ENCODE peak calls at places on chromosomes 2 and 18, in nine cellular contexts. One of them, this sample, is unnamed.

GRCh38 chr2:150234787-150235512 is 252.5 kb downstream of the RND3 start:
- DNase-seq in posterior cingulate gyrus: no peak
- DNase-seq in heart right ventricle: peak
- DNase-seq in NCI-H774: no peak
- DNase-seq in HuH-7.5: no peak
- DNase-seq in hepatic stellate cell: peak
- DNase-seq in MCF 10A: peak
- DNase-seq in fibroblast of the aortic adventitia: peak
- DNase-seq in left ventricle myocardium inferior: no peak
- DNase-seq in this sample: no peak

GRCh38 chr2:25453199-25453903 is 111.6 kb upstream of the DNMT3A start:
- DNase-seq in posterior cingulate gyrus: no peak
- DNase-seq in heart right ventricle: no peak
- DNase-seq in NCI-H774: no peak
- DNase-seq in HuH-7.5: no peak
- DNase-seq in hepatic stellate cell: no peak
- DNase-seq in MCF 10A: no peak
- DNase-seq in fibroblast of the aortic adventitia: peak
- DNase-seq in left ventricle myocardium inferior: no peak
- DNase-seq in this sample: no peak

GRCh38 chr2:54572636-54573531 is 116.8 kb downstream of the SPTBN1 start:
- DNase-seq in posterior cingulate gyrus: no peak
- DNase-seq in heart right ventricle: no peak
- DNase-seq in NCI-H774: no peak
- DNase-seq in HuH-7.5: no peak
- DNase-seq in hepatic stellate cell: peak
- DNase-seq in MCF 10A: no peak
- DNase-seq in fibroblast of the aortic adventitia: peak
- DNase-seq in left ventricle myocardium inferior: no peak
- DNase-seq in this sample: no peak

GRCh38 chr18:70454705-70455322 is 166.0 kb downstream of the SOCS6 start:
- DNase-seq in posterior cingulate gyrus: no peak
- DNase-seq in heart right ventricle: peak
- DNase-seq in NCI-H774: peak
- DNase-seq in HuH-7.5: no peak
- DNase-seq in hepatic stellate cell: peak
- DNase-seq in MCF 10A: peak
- DNase-seq in fibroblast of the aortic adventitia: peak
- DNase-seq in left ventricle myocardium inferior: no peak
- DNase-seq in this sample: no peak

GRCh38 chr18:44771957-44772917 is 91.5 kb downstream of the SETBP1 start:
- DNase-seq in posterior cingulate gyrus: no peak
- DNase-seq in heart right ventricle: peak
- DNase-seq in NCI-H774: no peak
- DNase-seq in HuH-7.5: peak
- DNase-seq in hepatic stellate cell: no peak
- DNase-seq in MCF 10A: no peak
- DNase-seq in fibroblast of the aortic adventitia: peak
- DNase-seq in left ventricle myocardium inferior: peak
- DNase-seq in this sample: no peak

GRCh38 chr2:11133238-11133935 is 21.9 kb upstream of the SLC66A3 start:
- DNase-seq in posterior cingulate gyrus: peak
- DNase-seq in heart right ventricle: no peak
- DNase-seq in NCI-H774: no peak
- DNase-seq in HuH-7.5: no peak
- DNase-seq in hepatic stellate cell: no peak
- DNase-seq in MCF 10A: no peak
- DNase-seq in fibroblast of the aortic adventitia: no peak
- DNase-seq in left ventricle myocardium inferior: no peak
- DNase-seq in this sample: no peak

GRCh38 chr2:113342650-113343049 is 63.9 kb upstream of the PAX8 start:
- DNase-seq in posterior cingulate gyrus: no peak
- DNase-seq in heart right ventricle: no peak
- DNase-seq in NCI-H774: no peak
- DNase-seq in HuH-7.5: no peak
- DNase-seq in hepatic stellate cell: no peak
- DNase-seq in MCF 10A: no peak
- DNase-seq in fibroblast of the aortic adventitia: no peak
- DNase-seq in left ventricle myocardium inferior: peak
- DNase-seq in this sample: no peak

GRCh38 chr2:202140522-202141292 is 67.7 kb downstream of the KIAA2012 start:
- DNase-seq in posterior cingulate gyrus: no peak
- DNase-seq in heart right ventricle: no peak
- DNase-seq in NCI-H774: no peak
- DNase-seq in HuH-7.5: no peak
- DNase-seq in hepatic stellate cell: peak
- DNase-seq in MCF 10A: no peak
- DNase-seq in fibroblast of the aortic adventitia: peak
- DNase-seq in left ventricle myocardium inferior: no peak
- DNase-seq in this sample: no peak

GRCh38 chr18:47710451-47710850 is 220.0 kb downstream of the SMAD2 start:
- DNase-seq in posterior cingulate gyrus: no peak
- DNase-seq in heart right ventricle: no peak
- DNase-seq in NCI-H774: no peak
- DNase-seq in HuH-7.5: no peak
- DNase-seq in hepatic stellate cell: no peak
- DNase-seq in MCF 10A: no peak
- DNase-seq in fibroblast of the aortic adventitia: no peak
- DNase-seq in left ventricle myocardium inferior: no peak
- DNase-seq in this sample: no peak

GRCh38 chr2:217393585-217394032 is 533.7 kb upstream of the TNP1 start:
- DNase-seq in posterior cingulate gyrus: no peak
- DNase-seq in heart right ventricle: peak
- DNase-seq in NCI-H774: no peak
- DNase-seq in HuH-7.5: no peak
- DNase-seq in hepatic stellate cell: peak
- DNase-seq in MCF 10A: peak
- DNase-seq in fibroblast of the aortic adventitia: peak
- DNase-seq in left ventricle myocardium inferior: peak
- DNase-seq in this sample: no peak

GRCh38 chr2:41872646-41873045 is 175.2 kb upstream of the PKDCC start:
- DNase-seq in posterior cingulate gyrus: no peak
- DNase-seq in heart right ventricle: no peak
- DNase-seq in NCI-H774: no peak
- DNase-seq in HuH-7.5: no peak
- DNase-seq in hepatic stellate cell: no peak
- DNase-seq in MCF 10A: no peak
- DNase-seq in fibroblast of the aortic adventitia: peak
- DNase-seq in left ventricle myocardium inferior: no peak
- DNase-seq in this sample: no peak

GRCh38 chr2:181546086-181546485 is 88.9 kb downstream of the ITGA4 start:
- DNase-seq in posterior cingulate gyrus: no peak
- DNase-seq in heart right ventricle: no peak
- DNase-seq in NCI-H774: no peak
- DNase-seq in HuH-7.5: no peak
- DNase-seq in hepatic stellate cell: no peak
- DNase-seq in MCF 10A: no peak
- DNase-seq in fibroblast of the aortic adventitia: peak
- DNase-seq in left ventricle myocardium inferior: no peak
- DNase-seq in this sample: no peak